ENCODE peak calls at places on chromosomes 7 and 10, in four cellular contexts. Z is CD8-positive, alpha-beta memory T cell; B is bronchial epithelial cell; V is CD4-positive, CD25-positive, alpha-beta regulatory T cell. R is an unnamed sample.

GRCh38 chr10:86769991-86770390 is 13.6 kb downstream of the BMPR1A start:
- DNase-seq in V (no peak), Z (no peak), B (no peak), R (no peak)

GRCh38 chr7:117032810-117033209 is 79.5 kb downstream of the ST7 start:
- DNase-seq in Z (no peak), B (no peak), V (no peak), R (no peak)

GRCh38 chr10:17206210-17206709 is 4.8 kb upstream of the TRDMT1 start:
- DNase-seq in V (peak), Z (no peak), B (peak), R (peak)

GRCh38 chr10:31384589-31384949 is 65.6 kb downstream of the ZEB1 start:
- DNase-seq in Z (no peak), V (no peak), B (no peak), R (no peak)

GRCh38 chr10:8238989-8239388 is 184.5 kb downstream of the GATA3 start:
- DNase-seq in B (no peak), V (no peak), Z (no peak), R (peak)

GRCh38 chr10:50972591-50972990 is 87.2 kb upstream of the A1CF start:
- DNase-seq in B (no peak), V (no peak), Z (no peak), R (no peak)

GRCh38 chr7:128108129-128108528 is 76.9 kb upstream of the LRRC4 start:
- DNase-seq in Z (no peak), V (no peak), B (no peak), R (no peak)

GRCh38 chr7:88842217-88842616 is 46.7 kb upstream of the TEX47 start:
- DNase-seq in Z (no peak), V (no peak), B (no peak), R (no peak)

GRCh38 chr7:102322202-102322715 is 34.0 kb downstream of the SPDYE6 start:
- DNase-seq in B (no peak), Z (no peak), V (no peak), R (no peak)

GRCh38 chr7:35477609-35478008 is 217.3 kb downstream of the HERPUD2 start:
- DNase-seq in Z (no peak), B (no peak), V (no peak), R (no peak)

GRCh38 chr10:43598447-43598846 is 7.8 kb upstream of the ZNF485 start:
- DNase-seq in B (no peak), V (no peak), Z (no peak), R (no peak)

GRCh38 chr7:30727061-30727945 is 24.6 kb upstream of the INMT start:
- DNase-seq in V (peak), Z (peak), B (no peak), R (peak)

GRCh38 chr10:104300002-104300735 is 31.2 kb downstream of the GSTO2 start:
- DNase-seq in B (peak), V (no peak), Z (no peak), R (no peak)

GRCh38 chr7:129789652-129790051 is 163.1 kb downstream of the UBE2H start:
- DNase-seq in V (no peak), B (no peak), Z (no peak), R (no peak)